ENCODE peak calls at places on chromosomes 13 and 19, in ten cellular contexts. V, W, Z, T, L, Y, C, S, E and K are unnamed samples.

GRCh38 chr19:34506026-34506370 is 24.4 kb downstream of the WTIP start:
- DNase-seq in V (no peak), W (no peak), Z (no peak), T (no peak), L (no peak), Y (no peak), C (no peak), S (no peak), E (no peak), K (no peak)

GRCh38 chr19:41531438-41532311 is 44.3 kb upstream of the CEACAM21 start:
- DNase-seq in V (peak), W (no peak), Z (no peak), T (no peak), L (no peak), Y (peak), C (peak), S (no peak), E (peak), K (no peak)

GRCh38 chr13:36096411-36097184 is 34.6 kb downstream of the DCLK1 start:
- DNase-seq in V (no peak), W (no peak), Z (no peak), T (no peak), L (no peak), Y (no peak), C (peak), S (no peak), E (no peak), K (no peak)

GRCh38 chr13:79776538-79776937 is 295.6 kb downstream of the NDFIP2 start:
- DNase-seq in V (no peak), W (no peak), Z (no peak), T (no peak), L (no peak), Y (no peak), C (peak), S (no peak), E (no peak), K (no peak)

GRCh38 chr13:29516880-29517279 is 78.6 kb downstream of the SLC7A1 start:
- DNase-seq in V (no peak), W (no peak), Z (no peak), T (no peak), L (no peak), Y (no peak), C (no peak), S (no peak), E (no peak), K (no peak)

GRCh38 chr13:101529419-101529818 is 76.9 kb downstream of the ITGBL1 start:
- DNase-seq in V (no peak), W (no peak), Z (peak), T (no peak), L (no peak), Y (no peak), C (peak), S (peak), E (peak), K (no peak)

GRCh38 chr13:37198629-37199028 is 93.2 kb upstream of the CSNK1A1L start:
- DNase-seq in V (no peak), W (no peak), Z (no peak), T (no peak), L (no peak), Y (no peak), C (no peak), S (no peak), E (no peak), K (no peak)

GRCh38 chr13:40547545-40548322 is 118.7 kb downstream of the FOXO1 start:
- DNase-seq in V (no peak), W (no peak), Z (no peak), T (no peak), L (no peak), Y (no peak), C (no peak), S (no peak), E (no peak), K (no peak)

GRCh38 chr19:9877775-9878510 is 42.8 kb downstream of the PIN1 start:
- DNase-seq in V (no peak), W (no peak), Z (no peak), T (no peak), L (no peak), Y (no peak), C (peak), S (no peak), E (no peak), K (no peak)

GRCh38 chr19:49875801-49876421 is 1.2 kb downstream of the AKT1S1 start:
- DNase-seq in V (no peak), W (no peak), Z (no peak), T (peak), L (peak), Y (no peak), C (peak), S (no peak), E (no peak), K (no peak)

DNA sequence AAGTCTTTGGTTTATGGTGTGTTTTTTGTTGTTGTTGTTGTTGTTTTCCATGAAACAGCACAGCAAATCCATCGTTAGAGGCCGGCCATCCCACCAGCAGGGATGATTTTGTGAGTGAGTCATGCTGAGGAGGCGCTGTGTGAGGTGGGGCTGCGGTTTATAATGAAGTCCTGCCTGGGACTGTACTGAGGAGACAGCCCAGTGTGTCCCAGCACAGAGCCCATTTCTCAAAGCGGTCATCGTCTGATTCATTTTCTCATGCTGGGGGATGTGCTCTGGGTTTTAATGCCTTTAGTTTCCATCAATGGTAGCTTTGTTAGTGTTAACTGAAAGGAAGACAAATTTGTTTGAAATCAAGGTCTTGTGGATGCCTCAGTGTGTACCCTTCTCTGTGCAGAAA is 129.3 kb upstream of the SERP2 start:
- DNase-seq in V (peak), W (no peak), Z (peak), T (no peak), L (no peak), Y (no peak), C (peak), S (peak), E (no peak), K (no peak)
- TF ChIP-seq CTCF in V (no peak), W (no peak), Z (no peak), T (no peak), L (no peak), Y (no peak), C (no peak), S (no peak), E (no peak), K (no peak)

GRCh38 chr13:27425918-27426630 is 1.7 kb downstream of the GTF3A start:
- DNase-seq in V (peak), W (no peak), Z (peak), T (no peak), L (peak), Y (peak), C (peak), S (peak), E (peak), K (no peak)
- TF ChIP-seq CTCF in V (peak), W (no peak), Z (peak), T (peak), L (peak), Y (peak), C (peak), S (peak), E (peak), K (peak)

GRCh38 chr19:29843180-29844051 is 31.6 kb downstream of the CCNE1 start:
- DNase-seq in V (no peak), W (peak), Z (no peak), T (no peak), L (no peak), Y (no peak), C (no peak), S (no peak), E (no peak), K (no peak)

GRCh38 chr19:29845576-29846176 is 33.9 kb downstream of the CCNE1 start:
- DNase-seq in V (no peak), W (no peak), Z (no peak), T (no peak), L (no peak), Y (no peak), C (peak), S (no peak), E (no peak), K (no peak)

GRCh38 chr19:29842471-29843179 is 30.8 kb downstream of the CCNE1 start:
- DNase-seq in V (no peak), W (no peak), Z (no peak), T (no peak), L (no peak), Y (no peak), C (no peak), S (no peak), E (no peak), K (no peak)

GRCh38 chr19:29841559-29842367 is 30.0 kb downstream of the CCNE1 start:
- DNase-seq in V (no peak), W (no peak), Z (no peak), T (no peak), L (peak), Y (no peak), C (peak), S (no peak), E (no peak), K (no peak)

GRCh38 chr19:29844891-29845575 is 33.2 kb downstream of the CCNE1 start:
- DNase-seq in V (peak), W (peak), Z (peak), T (peak), L (peak), Y (peak), C (peak), S (peak), E (peak), K (peak)
- TF ChIP-seq CTCF in V (no peak), W (no peak), Z (no peak), T (no peak), L (no peak), Y (no peak), C (no peak), S (no peak), E (no peak), K (no peak)

DNA sequence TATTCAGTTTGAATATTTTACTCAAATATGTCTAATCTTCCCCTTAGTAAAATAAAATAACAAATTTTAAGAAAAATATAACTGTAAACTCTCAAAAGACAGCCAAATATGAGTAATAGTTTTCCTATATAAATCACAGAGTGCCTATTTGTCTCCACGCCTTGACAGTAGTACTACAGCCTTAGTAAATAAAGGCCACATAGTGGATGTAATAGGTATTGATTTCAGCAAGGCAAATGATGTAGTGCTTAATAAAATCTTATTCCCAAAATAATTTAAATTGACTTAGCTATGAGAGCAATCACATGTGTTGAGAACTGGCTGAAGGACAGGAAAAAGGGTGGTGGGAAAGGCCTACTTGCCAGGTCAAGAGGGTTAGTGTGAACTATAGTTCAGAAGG is 747.2 kb downstream of the OLFM4 start:
- DNase-seq in V (no peak), W (no peak), Z (no peak), T (no peak), L (no peak), Y (no peak), C (no peak), S (no peak), E (no peak), K (no peak)
- TF ChIP-seq CTCF in V (no peak), W (peak), Z (no peak), T (peak), L (no peak), Y (no peak), C (no peak), S (no peak), E (no peak), K (no peak)

GRCh38 chr19:38032151-38032550 is 125.1 kb downstream of the SIPA1L3 start:
- DNase-seq in V (no peak), W (no peak), Z (peak), T (no peak), L (no peak), Y (no peak), C (no peak), S (no peak), E (no peak), K (no peak)

GRCh38 chr19:38035515-38036495 is 128.8 kb downstream of the SIPA1L3 start:
- DNase-seq in V (no peak), W (no peak), Z (no peak), T (no peak), L (peak), Y (no peak), C (no peak), S (no peak), E (no peak), K (peak)

GRCh38 chr19:38032951-38033350 is 125.9 kb downstream of the SIPA1L3 start:
- DNase-seq in V (no peak), W (no peak), Z (peak), T (no peak), L (no peak), Y (no peak), C (no peak), S (no peak), E (no peak), K (no peak)

GRCh38 chr19:38034153-38034835 is 127.3 kb downstream of the SIPA1L3 start:
- DNase-seq in V (no peak), W (no peak), Z (peak), T (no peak), L (no peak), Y (no peak), C (no peak), S (no peak), E (no peak), K (no peak)

GRCh38 chr19:38033658-38034150 is 126.7 kb downstream of the SIPA1L3 start:
- DNase-seq in V (no peak), W (no peak), Z (no peak), T (no peak), L (no peak), Y (no peak), C (no peak), S (no peak), E (no peak), K (no peak)
- TF ChIP-seq CTCF in V (no peak), W (no peak), Z (peak), T (peak), L (no peak), Y (no peak), C (no peak), S (no peak), E (no peak), K (no peak)

GRCh38 chr13:50038266-50038665 is 23.0 kb downstream of the KCNRG start:
- DNase-seq in V (no peak), W (no peak), Z (no peak), T (no peak), L (no peak), Y (no peak), C (no peak), S (no peak), E (no peak), K (no peak)
- TF ChIP-seq CTCF in V (no peak), W (no peak), Z (no peak), T (no peak), L (no peak), Y (no peak), C (no peak), S (no peak), E (no peak), K (no peak)